ENCODE peak calls at places on chromosome 12, in seven cellular contexts. Q is cardiac fibroblast; N is pancreas; M is dorsolateral prefrontal cortex; K is astrocyte of the cerebellum; T is cardiac muscle cell; V is CD8-positive, alpha-beta memory T cell. Z is an unnamed sample.

GRCh38 chr12:109713187-109713984 is at the start of gene FAM222A:
- DNase-seq in K (peak), Q (peak), T (peak), N (peak), V (peak), M (peak), Z (peak)

GRCh38 chr12:50220357-50221061 is 53.3 kb upstream of the CERS5 start:
- DNase-seq in T (peak), N (no peak), Q (peak), K (no peak), M (no peak), V (no peak), Z (no peak)

GRCh38 chr12:18859400-18859799 is 121.5 kb downstream of the CAPZA3 start:
- DNase-seq in N (no peak), V (no peak), Q (no peak), M (no peak), K (no peak), T (no peak), Z (no peak)

GRCh38 chr12:1913377-1914115 is 4.9 kb downstream of the CACNA2D4 start:
- DNase-seq in N (no peak), Q (no peak), V (no peak), K (no peak), T (no peak), M (no peak), Z (peak)

GRCh38 chr12:113898466-113898865 is 67.7 kb downstream of the RBM19 start:
- DNase-seq in V (no peak), Q (no peak), K (no peak), M (no peak), T (no peak), N (no peak), Z (no peak)

GRCh38 chr12:56839489-56840442 is 76.6 kb downstream of the HSD17B6 start:
- DNase-seq in V (no peak), K (no peak), Q (peak), M (no peak), N (no peak), T (peak), Z (peak)

GRCh38 chr12:113987261-113988063 is 21.3 kb upstream of the RBM19 start:
- DNase-seq in K (no peak), M (no peak), V (no peak), Q (no peak), N (no peak), T (no peak), Z (no peak)

GRCh38 chr12:108193922-108194321 is 64.8 kb downstream of the WSCD2 start:
- DNase-seq in M (no peak), N (no peak), Q (peak), V (no peak), T (peak), K (no peak), Z (no peak)

GRCh38 chr12:104714369-104714768 is 243.7 kb downstream of the SLC41A2 start:
- DNase-seq in Q (no peak), N (no peak), M (no peak), K (no peak), V (no peak), T (no peak), Z (no peak)

GRCh38 chr12:63994704-63995103 is 150.2 kb downstream of the SRGAP1 start:
- DNase-seq in Q (no peak), N (no peak), K (no peak), V (no peak), T (no peak), M (no peak), Z (no peak)

GRCh38 chr12:100574262-100575074 is 984 bp downstream of the GAS2L3 start:
- DNase-seq in K (peak), T (peak), Q (no peak), M (no peak), V (no peak), N (no peak), Z (peak)

GRCh38 chr12:105775351-105775750 is 363.4 kb downstream of the NUAK1 start:
- DNase-seq in V (no peak), M (no peak), K (no peak), Q (peak), T (peak), N (no peak), Z (no peak)

GRCh38 chr12:111361717-111362576 is 6.9 kb downstream of the PHETA1 start:
- DNase-seq in V (no peak), M (no peak), N (peak), T (no peak), K (no peak), Q (no peak), Z (peak)

GRCh38 chr12:109255377-109255776 is 53.7 kb downstream of the FOXN4 start:
- DNase-seq in M (no peak), T (peak), N (no peak), V (no peak), K (no peak), Q (peak), Z (no peak)

GRCh38 chr12:22299294-22299912 is 35.1 kb downstream of the ST8SIA1 start:
- DNase-seq in K (no peak), N (no peak), V (no peak), M (no peak), T (no peak), Q (peak), Z (no peak)

GRCh38 chr12:94875525-94875924 is 128.0 kb downstream of the NDUFA12 start:
- DNase-seq in V (no peak), K (no peak), N (no peak), Q (peak), T (peak), M (no peak), Z (no peak)

GRCh38 chr12:91343010-91343409 is 160.4 kb upstream of the DCN start:
- DNase-seq in T (no peak), N (no peak), K (no peak), V (no peak), Q (no peak), M (no peak), Z (no peak)

GRCh38 chr12:14252697-14253096 is 112.8 kb upstream of the ATF7IP start:
- DNase-seq in V (no peak), N (no peak), K (no peak), T (no peak), M (no peak), Q (no peak), Z (no peak)

GRCh38 chr12:121668750-121669524 is 517 bp downstream of the MORN3 start:
- DNase-seq in M (no peak), Q (peak), N (peak), K (peak), V (peak), T (peak), Z (no peak)

GRCh38 chr12:113116875-113117274 is 18.7 kb downstream of the RASAL1 start:
- DNase-seq in T (no peak), Q (no peak), M (peak), K (no peak), V (no peak), N (no peak), Z (no peak)

GRCh38 chr12:48031135-48031960 is 27.1 kb upstream of the COL2A1 start:
- DNase-seq in V (no peak), Q (no peak), N (no peak), K (no peak), M (no peak), T (no peak), Z (no peak)

GRCh38 chr12:54262403-54262925 is 17.5 kb downstream of the CBX5 start:
- DNase-seq in N (no peak), T (peak), K (no peak), V (no peak), M (no peak), Q (peak), Z (no peak)

GRCh38 chr12:125071456-125071855 is 6.2 kb downstream of the AACS start:
- DNase-seq in V (no peak), M (no peak), K (no peak), N (no peak), Q (no peak), T (no peak), Z (no peak)

GRCh38 chr12:124454735-124455134 is 112.7 kb downstream of the NCOR2 start:
- DNase-seq in V (no peak), M (no peak), Q (peak), K (peak), T (peak), N (no peak), Z (no peak)

GRCh38 chr12:12008931-12009611 is 61.7 kb upstream of the BCL2L14 start:
- DNase-seq in M (no peak), N (no peak), K (peak), V (peak), T (peak), Q (peak), Z (no peak)

GRCh38 chr12:12736759-12737676 is 19.9 kb downstream of the CDKN1B start:
- DNase-seq in K (no peak), Q (peak), M (no peak), T (peak), N (no peak), V (peak), Z (no peak)

GRCh38 chr12:80273144-80273543 is 170.9 kb upstream of the PTPRQ start:
- DNase-seq in T (no peak), K (no peak), V (no peak), Q (no peak), N (no peak), M (no peak), Z (no peak)

GRCh38 chr12:90043264-90043663 is 334.6 kb upstream of the ATP2B1 start:
- DNase-seq in M (no peak), T (peak), K (no peak), V (no peak), Q (peak), N (no peak), Z (no peak)

GRCh38 chr12:87311206-87311605 is 718.0 kb downstream of the C12orf50 start:
- DNase-seq in N (no peak), Q (no peak), M (no peak), T (no peak), K (no peak), V (no peak), Z (no peak)

GRCh38 chr12:5407457-5407856 is 24.5 kb upstream of the NTF3 start:
- DNase-seq in M (no peak), K (no peak), T (no peak), V (no peak), Q (no peak), N (no peak), Z (no peak)

DNA sequence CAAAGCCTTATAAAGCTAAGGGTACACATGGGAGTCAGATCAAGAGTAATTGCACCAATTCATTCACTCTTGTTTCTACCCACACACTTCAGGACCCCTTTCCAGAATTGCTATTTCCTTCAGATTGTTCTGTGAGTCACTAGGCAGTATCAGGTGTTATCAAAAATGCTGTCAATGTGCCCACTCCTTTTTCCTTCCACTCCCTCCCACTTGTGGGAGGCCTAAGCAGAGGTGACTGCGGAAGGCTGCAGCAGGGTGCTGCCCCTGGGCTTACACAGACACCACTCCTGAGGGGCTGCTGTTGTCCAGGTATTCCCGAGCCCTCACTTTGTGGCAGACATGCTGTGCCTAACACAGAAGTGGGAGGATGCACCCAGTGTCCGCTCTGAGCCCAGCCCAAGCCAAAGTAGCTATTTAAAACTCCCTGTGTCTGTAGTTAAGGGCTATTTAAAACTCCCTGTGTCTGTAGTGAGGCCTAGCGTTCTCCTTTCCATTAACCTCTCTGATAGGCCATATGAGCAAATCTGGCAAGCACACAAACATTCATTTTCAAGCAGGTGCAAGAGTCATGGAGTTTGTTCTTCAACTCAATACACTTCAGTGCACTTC is 118.0 kb downstream of the PHLDA1 start:
- DNase-seq in N (no peak), V (no peak), M (no peak), K (no peak), T (peak), Q (no peak), Z (no peak)
- H3K4me3 ChIP-seq in N (no peak), V (no peak), M (no peak), K (no peak), T (no peak), Q (no peak), Z (no peak)

DNA sequence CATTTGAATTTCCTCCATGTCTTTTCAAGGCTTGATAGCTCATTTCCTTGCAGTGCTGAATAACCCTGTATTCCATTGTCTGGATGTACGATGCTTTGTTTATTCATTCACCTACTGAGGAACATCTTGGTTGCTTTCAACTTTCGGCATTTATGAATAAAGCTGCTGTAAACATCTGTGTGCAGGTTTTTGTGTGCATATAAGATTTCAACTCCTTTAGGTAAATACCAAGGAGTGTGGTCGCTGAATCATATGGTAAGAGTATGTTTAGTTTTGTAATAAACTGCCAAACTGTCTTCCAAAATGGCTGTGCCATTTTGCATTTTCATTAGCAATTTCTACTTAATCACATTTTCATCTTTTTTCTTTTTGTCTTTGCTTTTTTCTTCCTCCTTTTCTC is 327.7 kb upstream of the TBX3 start:
- DNase-seq in K (no peak), M (no peak), T (no peak), V (no peak), Q (no peak), N (no peak), Z (no peak)
- H3K4me3 ChIP-seq in K (no peak), M (no peak), T (no peak), V (no peak), Q (no peak), N (no peak), Z (no peak)

GRCh38 chr12:116046039-116046438 is 231.5 kb downstream of the MED13L start:
- DNase-seq in T (no peak), M (no peak), Q (no peak), K (no peak), N (no peak), V (no peak), Z (no peak)

GRCh38 chr12:116040412-116040811 is 237.1 kb downstream of the MED13L start:
- DNase-seq in T (peak), Q (peak), K (no peak), M (no peak), V (no peak), N (no peak), Z (no peak)

GRCh38 chr12:116045158-116045557 is 232.3 kb downstream of the MED13L start:
- DNase-seq in K (no peak), T (no peak), Q (no peak), N (no peak), M (no peak), V (no peak), Z (no peak)

GRCh38 chr12:116043673-116044072 is 233.8 kb downstream of the MED13L start:
- DNase-seq in K (no peak), V (no peak), Q (no peak), M (no peak), T (no peak), N (no peak), Z (no peak)

GRCh38 chr12:116044181-116044580 is 233.3 kb downstream of the MED13L start:
- DNase-seq in N (no peak), K (peak), V (no peak), Q (no peak), T (no peak), M (no peak), Z (no peak)
- H3K4me3 ChIP-seq in N (no peak), K (no peak), V (no peak), Q (no peak), T (no peak), M (no peak), Z (no peak)

DNA sequence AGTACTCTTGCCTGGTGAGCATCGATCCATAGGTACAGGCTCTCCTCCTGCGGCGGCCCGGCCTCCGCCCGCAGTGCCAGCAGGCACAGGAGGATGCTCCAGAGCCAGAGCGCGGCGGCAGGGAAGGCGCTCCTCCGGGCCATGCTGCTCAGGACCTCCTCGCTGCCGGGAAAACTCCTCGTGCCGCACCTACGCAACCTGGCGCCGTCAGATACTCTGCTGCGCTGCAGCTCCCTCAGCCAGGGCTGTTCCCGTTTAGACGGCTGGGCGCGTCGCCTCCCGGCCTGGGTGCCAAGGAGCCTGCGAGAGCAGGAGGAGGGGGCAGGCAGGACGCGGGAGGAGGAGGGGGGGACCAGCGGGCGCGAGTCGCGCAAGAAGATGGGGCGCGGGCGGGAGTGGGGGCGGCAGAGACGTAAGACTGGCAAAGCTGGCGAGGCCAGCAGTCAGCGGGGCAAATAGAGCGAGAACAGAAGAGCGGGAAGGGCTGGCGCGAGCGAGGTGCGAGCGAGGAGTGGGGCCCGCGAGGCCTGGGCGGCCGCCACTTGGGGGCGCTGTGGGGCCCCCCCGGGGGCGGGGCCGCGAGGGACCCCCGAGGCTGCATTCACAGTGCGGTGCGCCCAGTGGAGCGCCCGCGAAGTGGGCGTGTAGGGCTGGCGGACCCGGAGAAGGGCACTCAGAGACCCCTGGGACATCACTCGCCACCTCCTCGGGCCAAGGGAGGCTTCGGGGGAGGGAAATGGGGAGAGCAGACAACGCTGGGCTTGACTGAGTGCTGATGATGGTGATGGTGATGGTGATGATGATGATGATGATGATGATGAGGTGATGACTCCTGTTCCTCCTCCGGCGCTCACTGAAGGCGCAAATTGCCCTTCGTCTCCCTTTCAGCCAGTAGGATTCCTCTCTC is at the start of gene WIF1:
- DNase-seq in T (peak), Q (no peak), K (no peak), N (peak), M (peak), V (peak), Z (peak)
- H3K4me3 ChIP-seq in T (peak), Q (peak), K (peak), N (peak), M (peak), V (no peak), Z (peak)

GRCh38 chr12:74370608-74371216 is 166.9 kb upstream of the ATXN7L3B start:
- DNase-seq in V (no peak), K (no peak), N (no peak), M (no peak), T (no peak), Q (no peak), Z (no peak)

GRCh38 chr12:74365178-74365964 is 172.3 kb upstream of the ATXN7L3B start:
- DNase-seq in N (no peak), V (no peak), Q (peak), K (peak), T (peak), M (no peak), Z (peak)
- H3K4me3 ChIP-seq in N (no peak), V (no peak), Q (no peak), K (no peak), T (no peak), M (no peak), Z (no peak)

DNA sequence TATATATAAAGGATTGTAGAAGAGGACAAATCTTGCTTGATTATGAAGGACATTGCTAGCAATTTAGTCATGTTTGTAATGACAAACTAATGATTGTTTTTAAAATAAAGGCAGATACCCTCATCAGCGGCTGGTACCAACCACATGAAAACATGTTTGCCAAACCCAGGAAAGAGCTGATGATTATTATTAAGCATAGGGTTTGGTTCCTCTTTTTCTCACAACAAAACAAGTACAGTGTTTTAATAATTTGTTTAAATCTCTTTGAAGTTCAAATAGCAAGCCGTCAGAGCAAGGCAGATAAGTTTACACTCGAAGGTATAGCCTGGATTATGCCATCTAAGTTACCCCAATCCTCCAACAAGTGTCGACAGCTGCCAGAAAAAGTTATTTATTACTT is 5.3 kb upstream of the SINHCAF start:
- DNase-seq in M (no peak), N (no peak), V (no peak), K (no peak), T (no peak), Q (no peak), Z (no peak)
- H3K4me3 ChIP-seq in M (no peak), N (no peak), V (no peak), K (no peak), T (no peak), Q (no peak), Z (no peak)